ENCODE peak calls at places on chromosomes 6 and 20, in ten cellular contexts. Y, P, U, D, G, I, V, C, W and H are unnamed samples.

GRCh38 chr6:33417127-33417902 is 592 bp downstream of the CUTA start:
- DNase-seq in V (no peak), W (peak), G (peak), C (peak), I (peak), U (peak), P (no peak), D (peak), Y (no peak), H (peak)

GRCh38 chr20:44496976-44497375 is 21.3 kb downstream of the TTPAL start:
- DNase-seq in G (peak), W (peak), U (peak), Y (peak), D (no peak), V (no peak), I (peak), P (peak), C (no peak), H (peak)

GRCh38 chr6:158847786-158848185 is 28.6 kb upstream of the EZR start:
- DNase-seq in Y (no peak), D (no peak), W (no peak), V (no peak), U (no peak), G (no peak), P (no peak), C (no peak), I (no peak), H (no peak)

GRCh38 chr20:44104807-44105517 is 82.0 kb downstream of the JPH2 start:
- DNase-seq in W (peak), D (no peak), I (peak), U (peak), Y (no peak), V (no peak), C (no peak), G (peak), P (no peak), H (no peak)

GRCh38 chr20:63625771-63626423 is 1.0 kb downstream of the GMEB2 start:
- DNase-seq in Y (no peak), V (peak), I (peak), D (peak), P (peak), W (no peak), G (peak), U (peak), C (peak), H (no peak)

GRCh38 chr6:6968731-6969552 is 138.8 kb upstream of the RREB1 start:
- DNase-seq in P (no peak), G (no peak), W (no peak), I (no peak), D (no peak), Y (no peak), U (no peak), C (no peak), V (no peak), H (no peak)

GRCh38 chr6:139439278-139439813 is 64.9 kb upstream of the CITED2 start:
- DNase-seq in P (no peak), I (no peak), W (no peak), C (no peak), D (no peak), U (peak), G (peak), Y (no peak), V (no peak), H (no peak)

GRCh38 chr6:3133515-3133914 is 15.0 kb downstream of the BPHL start:
- DNase-seq in C (no peak), D (no peak), G (no peak), Y (no peak), W (no peak), I (no peak), P (no peak), U (no peak), V (no peak), H (no peak)

GRCh38 chr6:55898342-55898741 is 23.0 kb upstream of the BMP5 start:
- DNase-seq in C (no peak), I (no peak), G (peak), V (no peak), P (no peak), Y (no peak), D (no peak), U (peak), W (peak), H (no peak)

GRCh38 chr20:16349518-16350295 is 223.5 kb downstream of the KIF16B start:
- DNase-seq in P (no peak), G (peak), U (peak), C (no peak), V (no peak), Y (no peak), W (no peak), D (no peak), I (peak), H (peak)

GRCh38 chr6:122426597-122426996 is 27.1 kb downstream of the HSF2 start:
- DNase-seq in V (no peak), G (no peak), C (no peak), Y (no peak), I (no peak), D (no peak), U (no peak), W (no peak), P (no peak), H (no peak)

GRCh38 chr6:122423734-122424133 is 24.3 kb downstream of the HSF2 start:
- DNase-seq in Y (no peak), D (no peak), I (no peak), V (no peak), W (no peak), C (no peak), P (no peak), U (no peak), G (no peak), H (no peak)

GRCh38 chr6:122416825-122417224 is 17.4 kb downstream of the HSF2 start:
- DNase-seq in Y (no peak), C (no peak), P (no peak), D (no peak), W (no peak), I (no peak), G (no peak), V (no peak), U (no peak), H (no peak)

GRCh38 chr6:122422003-122422402 is 22.6 kb downstream of the HSF2 start:
- DNase-seq in I (no peak), Y (no peak), G (no peak), P (no peak), U (no peak), W (no peak), D (no peak), C (no peak), V (no peak), H (no peak)

GRCh38 chr6:122422614-122423267 is 23.3 kb downstream of the HSF2 start:
- DNase-seq in P (no peak), I (no peak), U (no peak), D (no peak), Y (no peak), G (no peak), V (no peak), C (no peak), W (no peak), H (no peak)
- TF ChIP-seq CTCF in P (no peak), I (no peak), U (no peak), D (no peak), Y (no peak), G (no peak), V (no peak), C (no peak), W (no peak), H (no peak)

DNA sequence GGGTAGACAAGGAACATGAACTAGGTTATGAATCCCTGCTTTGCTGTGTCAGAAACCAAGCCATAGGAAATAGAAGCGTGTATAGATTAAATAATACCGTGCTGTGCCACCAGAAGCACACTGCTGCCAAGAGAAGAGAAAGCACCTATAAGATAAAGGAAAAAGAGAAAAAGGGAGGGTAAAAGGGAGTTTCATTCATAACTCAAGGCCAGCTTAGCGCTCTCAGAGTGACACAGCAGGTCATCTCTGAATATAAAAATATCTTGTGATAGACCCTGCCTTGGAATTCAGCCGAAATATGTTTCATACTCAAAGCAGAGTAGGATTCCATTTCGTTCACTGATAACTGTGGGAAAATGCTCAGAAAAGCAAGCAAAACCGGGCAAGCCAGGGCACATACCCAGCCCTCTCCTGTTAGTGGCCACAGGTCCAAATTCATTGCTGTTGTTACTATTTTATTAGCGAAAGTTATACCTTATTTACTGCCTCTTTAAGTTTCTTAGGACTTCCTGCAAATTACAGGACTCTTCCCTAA is 8.7 kb downstream of the JAG1 start:
- DNase-seq in W (no peak), P (no peak), I (no peak), V (no peak), U (no peak), Y (no peak), D (no peak), C (no peak), G (peak), H (no peak)
- TF ChIP-seq CTCF in W (no peak), P (no peak), I (no peak), V (no peak), U (no peak), Y (no peak), D (no peak), C (no peak), G (no peak), H (no peak)

GRCh38 chr20:35884541-35884865 is 69.8 kb downstream of the SCAND1 start:
- DNase-seq in U (no peak), V (no peak), G (no peak), W (no peak), C (no peak), Y (no peak), P (no peak), I (no peak), D (no peak), H (no peak)
- TF ChIP-seq CTCF in U (no peak), V (peak), G (no peak), W (no peak), C (no peak), Y (no peak), P (no peak), I (no peak), D (no peak), H (no peak)

DNA sequence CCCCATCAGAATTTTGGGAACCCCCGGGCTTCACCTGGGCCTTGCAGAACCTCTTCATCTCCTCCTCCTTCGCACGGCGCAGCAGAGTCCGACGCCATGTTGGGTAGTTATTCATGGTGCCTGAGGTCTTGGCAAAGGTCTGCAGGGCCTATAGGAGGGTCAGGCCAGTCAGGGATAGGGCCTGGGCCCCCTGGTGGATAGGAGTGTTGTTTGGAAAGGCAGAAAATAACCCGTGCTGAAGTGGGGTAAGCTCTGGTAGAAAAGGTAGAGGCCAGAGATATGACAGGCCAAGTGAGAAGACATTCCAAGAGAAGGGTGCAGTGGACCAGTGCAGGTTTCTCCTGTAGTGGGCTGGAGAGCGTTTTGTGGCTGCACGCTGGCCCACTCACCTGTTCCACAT is 4.9 kb downstream of the SMPD2 start:
- DNase-seq in P (no peak), D (no peak), U (no peak), Y (no peak), G (no peak), W (no peak), V (no peak), C (no peak), I (no peak), H (no peak)
- TF ChIP-seq CTCF in P (no peak), D (no peak), U (no peak), Y (no peak), G (no peak), W (no peak), V (no peak), C (no peak), I (peak), H (no peak)

DNA sequence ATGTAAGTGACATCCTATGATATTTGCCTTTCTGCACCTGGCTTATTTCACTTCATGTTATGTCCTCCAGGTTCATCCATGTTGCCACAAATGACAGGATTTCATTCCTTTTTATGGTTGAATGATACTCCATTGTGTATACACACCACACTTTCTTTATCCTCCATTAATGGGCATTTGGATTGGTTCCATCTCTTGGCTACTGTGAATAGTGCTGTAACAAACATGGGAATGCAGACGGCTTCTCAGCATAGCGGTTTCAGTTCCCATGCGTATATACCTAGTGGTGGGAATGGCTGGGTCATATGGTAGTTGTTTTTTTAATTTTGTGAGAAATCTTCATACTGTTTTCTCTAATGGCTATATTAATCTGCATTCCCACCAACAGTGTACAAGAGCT is 14.8 kb downstream of the MTHFD1L start:
- DNase-seq in C (no peak), I (no peak), W (no peak), D (no peak), Y (no peak), P (no peak), U (no peak), V (no peak), G (no peak), H (no peak)
- TF ChIP-seq CTCF in C (no peak), I (no peak), W (no peak), D (no peak), Y (no peak), P (no peak), U (no peak), V (no peak), G (no peak), H (no peak)

GRCh38 chr20:42380287-42380686 is 762.1 kb upstream of the CHD6 start:
- DNase-seq in V (no peak), D (no peak), G (no peak), P (no peak), U (no peak), C (no peak), W (no peak), I (no peak), Y (no peak), H (no peak)
- TF ChIP-seq CTCF in V (no peak), D (no peak), G (no peak), P (no peak), U (no peak), C (no peak), W (no peak), I (no peak), Y (no peak), H (no peak)

GRCh38 chr6:147910254-147910653 is 401.8 kb downstream of the SAMD5 start:
- DNase-seq in G (no peak), Y (no peak), V (no peak), D (no peak), W (no peak), I (no peak), P (no peak), U (no peak), C (no peak), H (no peak)
- TF ChIP-seq CTCF in G (no peak), Y (no peak), V (no peak), D (no peak), W (no peak), I (no peak), P (no peak), U (no peak), C (no peak), H (no peak)

GRCh38 chr6:75855047-75855446 is 106.0 kb downstream of the MYO6 start:
- DNase-seq in W (peak), U (peak), G (peak), I (peak), D (no peak), C (peak), P (peak), Y (no peak), V (no peak), H (peak)
- TF ChIP-seq CTCF in W (peak), U (peak), G (peak), I (peak), D (no peak), C (no peak), P (peak), Y (peak), V (peak), H (peak)

GRCh38 chr20:19249515-19249914 is 37.1 kb downstream of the SLC24A3 start:
- DNase-seq in G (no peak), D (no peak), U (no peak), W (no peak), I (no peak), V (no peak), Y (no peak), P (no peak), C (no peak), H (no peak)
- TF ChIP-seq CTCF in G (no peak), D (no peak), U (no peak), W (no peak), I (no peak), V (no peak), Y (peak), P (peak), C (no peak), H (no peak)

GRCh38 chr6:130309028-130309427 is 56.8 kb upstream of the TMEM200A start:
- DNase-seq in G (no peak), Y (no peak), V (no peak), U (no peak), W (no peak), C (no peak), D (no peak), I (no peak), P (no peak), H (no peak)

GRCh38 chr6:130314271-130314670 is 51.5 kb upstream of the TMEM200A start:
- DNase-seq in G (no peak), W (no peak), Y (no peak), V (no peak), U (no peak), C (no peak), D (no peak), I (no peak), P (no peak), H (no peak)

GRCh38 chr6:130307752-130308361 is 58.0 kb upstream of the TMEM200A start:
- DNase-seq in D (no peak), V (no peak), Y (no peak), U (peak), G (peak), I (peak), C (no peak), W (peak), P (no peak), H (peak)

DNA sequence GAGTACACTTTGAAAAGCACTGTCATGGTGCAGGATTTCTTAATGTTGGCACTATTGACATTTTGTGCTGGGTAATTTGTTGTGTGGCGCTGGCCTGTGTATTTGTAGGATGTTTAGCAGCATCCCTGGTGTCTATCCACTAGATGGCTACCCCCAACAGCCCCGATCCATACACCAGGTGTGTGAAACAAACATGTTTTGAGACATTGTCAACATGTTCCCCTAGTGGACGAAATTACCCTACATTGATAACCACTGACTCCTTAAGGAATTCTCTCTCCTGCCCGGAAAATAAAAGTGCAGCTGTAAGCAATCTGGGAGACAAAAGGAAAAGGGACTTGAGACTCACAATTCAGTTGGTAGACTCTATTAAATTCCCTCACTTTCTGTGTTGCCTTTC is 52.6 kb upstream of the TMEM200A start:
- DNase-seq in U (no peak), I (no peak), W (no peak), V (no peak), D (no peak), C (no peak), Y (no peak), P (no peak), G (no peak), H (no peak)
- TF ChIP-seq CTCF in U (peak), I (no peak), W (peak), V (no peak), D (no peak), C (no peak), Y (no peak), P (no peak), G (peak), H (peak)